ENCODE peak calls at places on chromosomes 13 and 19, in six cellular contexts. One of them, this sample, is unnamed.

GRCh38 chr19:10432736-10433130 is 12.4 kb downstream of the PDE4A start:
- DNase-seq in right lobe of liver: no peak
- DNase-seq in suprapubic skin: no peak
- DNase-seq in CD8-positive, alpha-beta T cell: no peak
- DNase-seq in thoracic aorta: no peak
- DNase-seq in heart right ventricle: peak; percentile 34
- DNase-seq in this sample: no peak

GRCh38 chr13:74047925-74048324 is 86.3 kb downstream of the KLF12 start:
- DNase-seq in heart right ventricle: no peak
- DNase-seq in right lobe of liver: no peak
- DNase-seq in thoracic aorta: no peak
- DNase-seq in suprapubic skin: no peak
- DNase-seq in CD8-positive, alpha-beta T cell: no peak
- DNase-seq in this sample: no peak

GRCh38 chr19:56211718-56212117 is 9.6 kb downstream of the ZSCAN5C start:
- DNase-seq in thoracic aorta: no peak
- DNase-seq in suprapubic skin: no peak
- DNase-seq in heart right ventricle: no peak
- DNase-seq in right lobe of liver: no peak
- DNase-seq in CD8-positive, alpha-beta T cell: no peak
- DNase-seq in this sample: no peak

GRCh38 chr19:456547-457110 is 4.2 kb downstream of the SHC2 start:
- DNase-seq in CD8-positive, alpha-beta T cell: no peak
- DNase-seq in suprapubic skin: no peak
- DNase-seq in heart right ventricle: no peak
- DNase-seq in right lobe of liver: peak; percentile 15
- DNase-seq in thoracic aorta: no peak
- DNase-seq in this sample: no peak

GRCh38 chr13:75418997-75419396 is 63.0 kb downstream of the TBC1D4 start:
- DNase-seq in CD8-positive, alpha-beta T cell: no peak
- DNase-seq in right lobe of liver: no peak
- DNase-seq in thoracic aorta: no peak
- DNase-seq in heart right ventricle: no peak
- DNase-seq in suprapubic skin: no peak
- DNase-seq in this sample: no peak

GRCh38 chr13:30410705-30411125 is 11.6 kb upstream of the UBE2L5 start:
- DNase-seq in heart right ventricle: no peak
- DNase-seq in right lobe of liver: no peak
- DNase-seq in suprapubic skin: no peak
- DNase-seq in CD8-positive, alpha-beta T cell: no peak
- DNase-seq in thoracic aorta: no peak
- DNase-seq in this sample: no peak

GRCh38 chr19:29526730-29527499 is 1.1 kb downstream of the VSTM2B start:
- DNase-seq in right lobe of liver: peak; percentile 39
- DNase-seq in CD8-positive, alpha-beta T cell: no peak
- DNase-seq in heart right ventricle: no peak
- DNase-seq in suprapubic skin: no peak
- DNase-seq in thoracic aorta: no peak
- DNase-seq in this sample: no peak

GRCh38 chr19:38877781-38878574 is at the start of gene RINL:
- DNase-seq in heart right ventricle: no peak
- DNase-seq in CD8-positive, alpha-beta T cell: no peak
- DNase-seq in right lobe of liver: peak; percentile 70
- DNase-seq in thoracic aorta: no peak
- DNase-seq in suprapubic skin: no peak
- DNase-seq in this sample: peak; percentile 69

GRCh38 chr13:83151308-83151660 is 731.0 kb downstream of the SLITRK1 start:
- DNase-seq in suprapubic skin: no peak
- DNase-seq in thoracic aorta: no peak
- DNase-seq in CD8-positive, alpha-beta T cell: no peak
- DNase-seq in right lobe of liver: no peak
- DNase-seq in heart right ventricle: no peak
- DNase-seq in this sample: no peak

GRCh38 chr19:3404324-3405260 is 38.2 kb downstream of the NFIC start:
- DNase-seq in right lobe of liver: peak; percentile 89
- DNase-seq in heart right ventricle: peak; percentile 89
- DNase-seq in CD8-positive, alpha-beta T cell: no peak
- DNase-seq in thoracic aorta: peak; percentile 62
- DNase-seq in suprapubic skin: peak; percentile 92
- DNase-seq in this sample: no peak

GRCh38 chr19:11152318-11153062 is 3.1 kb downstream of the SPC24 start:
- DNase-seq in CD8-positive, alpha-beta T cell: no peak
- DNase-seq in heart right ventricle: peak; percentile 66
- DNase-seq in right lobe of liver: peak; percentile 90
- DNase-seq in suprapubic skin: no peak
- DNase-seq in thoracic aorta: no peak
- DNase-seq in this sample: no peak

GRCh38 chr13:26222523-26223046 is 471 bp upstream of the RNF6 start:
- DNase-seq in CD8-positive, alpha-beta T cell: no peak
- DNase-seq in suprapubic skin: no peak
- DNase-seq in right lobe of liver: no peak
- DNase-seq in thoracic aorta: no peak
- DNase-seq in heart right ventricle: peak; percentile 15
- DNase-seq in this sample: no peak

GRCh38 chr13:108005231-108005630 is 210.1 kb downstream of the LIG4 start:
- DNase-seq in right lobe of liver: no peak
- DNase-seq in heart right ventricle: no peak
- DNase-seq in suprapubic skin: no peak
- DNase-seq in CD8-positive, alpha-beta T cell: no peak
- DNase-seq in thoracic aorta: no peak
- DNase-seq in this sample: no peak

GRCh38 chr13:33322474-33322827 is 36.9 kb upstream of the STARD13 start:
- DNase-seq in thoracic aorta: no peak
- DNase-seq in CD8-positive, alpha-beta T cell: no peak
- DNase-seq in heart right ventricle: peak; percentile 16
- DNase-seq in right lobe of liver: no peak
- DNase-seq in suprapubic skin: no peak
- DNase-seq in this sample: no peak

GRCh38 chr13:107457686-107458085 is 757.6 kb downstream of the LIG4 start:
- DNase-seq in CD8-positive, alpha-beta T cell: no peak
- DNase-seq in suprapubic skin: no peak
- DNase-seq in thoracic aorta: no peak
- DNase-seq in heart right ventricle: no peak
- DNase-seq in right lobe of liver: no peak
- DNase-seq in this sample: no peak

GRCh38 chr13:54965881-54966280 is 1937.3 kb downstream of the OLFM4 start:
- DNase-seq in suprapubic skin: no peak
- DNase-seq in thoracic aorta: no peak
- DNase-seq in CD8-positive, alpha-beta T cell: no peak
- DNase-seq in right lobe of liver: no peak
- DNase-seq in heart right ventricle: no peak
- DNase-seq in this sample: no peak

GRCh38 chr13:77737583-77738200 is 40.2 kb downstream of the SLAIN1 start:
- DNase-seq in right lobe of liver: no peak
- DNase-seq in thoracic aorta: no peak
- DNase-seq in CD8-positive, alpha-beta T cell: no peak
- DNase-seq in suprapubic skin: no peak
- DNase-seq in heart right ventricle: no peak
- DNase-seq in this sample: no peak

GRCh38 chr13:70856706-70857105 is 748.5 kb upstream of the KLHL1 start:
- DNase-seq in right lobe of liver: no peak
- DNase-seq in CD8-positive, alpha-beta T cell: no peak
- DNase-seq in thoracic aorta: no peak
- DNase-seq in heart right ventricle: no peak
- DNase-seq in suprapubic skin: no peak
- DNase-seq in this sample: no peak

GRCh38 chr13:35881360-35881759 is 249.8 kb downstream of the DCLK1 start:
- DNase-seq in right lobe of liver: no peak
- DNase-seq in suprapubic skin: no peak
- DNase-seq in heart right ventricle: no peak
- DNase-seq in thoracic aorta: no peak
- DNase-seq in CD8-positive, alpha-beta T cell: no peak
- DNase-seq in this sample: no peak

GRCh38 chr13:31352467-31352866 is 152.7 kb downstream of the B3GLCT start:
- DNase-seq in right lobe of liver: no peak
- DNase-seq in suprapubic skin: no peak
- DNase-seq in thoracic aorta: no peak
- DNase-seq in heart right ventricle: no peak
- DNase-seq in CD8-positive, alpha-beta T cell: no peak
- DNase-seq in this sample: no peak

GRCh38 chr13:113805431-113806103 is 46.5 kb downstream of the TMEM255B start:
- DNase-seq in suprapubic skin: no peak
- DNase-seq in heart right ventricle: no peak
- DNase-seq in thoracic aorta: no peak
- DNase-seq in CD8-positive, alpha-beta T cell: no peak
- DNase-seq in right lobe of liver: peak; percentile 47
- DNase-seq in this sample: no peak

GRCh38 chr13:87131611-87132010 is 539.6 kb upstream of the SLITRK5 start:
- DNase-seq in suprapubic skin: no peak
- DNase-seq in CD8-positive, alpha-beta T cell: no peak
- DNase-seq in heart right ventricle: no peak
- DNase-seq in thoracic aorta: no peak
- DNase-seq in right lobe of liver: no peak
- DNase-seq in this sample: no peak

GRCh38 chr13:28494537-28494860 is 429 bp downstream of the FLT1 start:
- DNase-seq in CD8-positive, alpha-beta T cell: no peak
- DNase-seq in thoracic aorta: no peak
- DNase-seq in right lobe of liver: no peak
- DNase-seq in heart right ventricle: no peak
- DNase-seq in suprapubic skin: no peak
- DNase-seq in this sample: no peak
- H3K4me3 ChIP-seq in CD8-positive, alpha-beta T cell: peak overlapping the region; percentile 45
- H3K4me3 ChIP-seq in thoracic aorta: peak overlapping the region; percentile 65
- H3K4me3 ChIP-seq in right lobe of liver: peak overlapping the region; percentile 44
- H3K4me3 ChIP-seq in heart right ventricle: peak overlapping the region; percentile 77
- H3K4me3 ChIP-seq in suprapubic skin: peak overlapping the region; percentile 63
- H3K4me3 ChIP-seq in this sample: peak overlapping the region; percentile 70

GRCh38 chr19:41410655-41411054 is 13.0 kb downstream of the BCKDHA start:
- DNase-seq in CD8-positive, alpha-beta T cell: no peak
- DNase-seq in suprapubic skin: no peak
- DNase-seq in right lobe of liver: no peak
- DNase-seq in heart right ventricle: no peak
- DNase-seq in thoracic aorta: no peak
- DNase-seq in this sample: no peak
- H3K4me3 ChIP-seq in CD8-positive, alpha-beta T cell: no peak overlapping the region
- H3K4me3 ChIP-seq in suprapubic skin: no peak overlapping the region
- H3K4me3 ChIP-seq in right lobe of liver: no peak overlapping the region
- H3K4me3 ChIP-seq in heart right ventricle: no peak overlapping the region
- H3K4me3 ChIP-seq in thoracic aorta: no peak overlapping the region
- H3K4me3 ChIP-seq in this sample: no peak overlapping the region

DNA sequence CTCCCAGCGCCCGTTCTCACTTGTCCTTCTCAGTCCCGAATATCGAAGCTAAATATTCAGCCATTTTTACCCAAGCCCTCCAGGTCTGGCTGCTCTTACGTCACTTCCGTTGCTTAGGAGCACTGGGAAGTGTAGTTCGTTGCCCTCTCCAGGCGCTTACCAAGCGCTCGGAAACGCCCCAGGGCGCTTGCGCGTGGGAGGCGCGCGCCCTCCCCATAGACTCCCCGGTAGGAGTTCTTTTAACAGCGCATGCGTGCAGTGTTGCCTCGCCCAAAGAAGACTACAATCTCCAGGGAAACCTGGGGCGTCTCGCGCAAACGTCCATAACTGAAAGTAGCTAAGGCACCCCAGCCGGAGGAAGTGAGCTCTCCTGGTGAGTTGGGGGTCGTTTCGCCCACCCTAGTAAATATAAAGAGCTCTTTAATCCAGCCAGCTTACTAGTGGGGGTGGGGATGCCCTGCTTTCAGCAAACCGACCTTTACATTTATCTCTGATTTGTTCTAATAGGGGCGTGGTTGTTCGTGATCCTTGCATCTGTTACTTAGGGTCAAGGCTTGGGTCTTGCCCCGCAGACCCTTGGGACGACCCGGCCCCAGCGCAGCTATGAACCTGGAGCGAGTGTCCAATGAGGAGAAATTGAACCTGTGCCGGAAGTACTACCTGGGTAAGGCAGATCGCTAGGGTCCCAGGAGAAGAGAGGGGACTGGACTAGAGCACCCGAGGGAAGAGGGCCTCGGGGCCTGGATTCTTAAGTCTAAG is at the start of the genes PSENEN and U2AF1L4:
- DNase-seq in right lobe of liver: peak; percentile 99
- DNase-seq in suprapubic skin: peak; percentile 98
- DNase-seq in CD8-positive, alpha-beta T cell: peak; percentile 90
- DNase-seq in heart right ventricle: peak; percentile 95
- DNase-seq in thoracic aorta: peak; percentile 93
- DNase-seq in this sample: peak; percentile 99
- H3K4me3 ChIP-seq in right lobe of liver: peak within 1 kb of the TSS; percentile 80
- H3K4me3 ChIP-seq in suprapubic skin: peak within 1 kb of the TSS; percentile 86
- H3K4me3 ChIP-seq in CD8-positive, alpha-beta T cell: peak within 1 kb of the TSS; percentile 94
- H3K4me3 ChIP-seq in heart right ventricle: peak within 1 kb of the TSS; percentile 85
- H3K4me3 ChIP-seq in thoracic aorta: peak within 1 kb of the TSS; percentile 91
- H3K4me3 ChIP-seq in this sample: peak within 1 kb of the TSS; percentile 86

GRCh38 chr13:109569938-109570711 is 216.3 kb downstream of the IRS2 start:
- DNase-seq in thoracic aorta: no peak
- DNase-seq in right lobe of liver: no peak
- DNase-seq in suprapubic skin: no peak
- DNase-seq in heart right ventricle: no peak
- DNase-seq in CD8-positive, alpha-beta T cell: no peak
- DNase-seq in this sample: peak; percentile 85
- H3K4me3 ChIP-seq in thoracic aorta: no peak overlapping the region
- H3K4me3 ChIP-seq in right lobe of liver: no peak overlapping the region
- H3K4me3 ChIP-seq in suprapubic skin: no peak overlapping the region
- H3K4me3 ChIP-seq in heart right ventricle: no peak overlapping the region
- H3K4me3 ChIP-seq in CD8-positive, alpha-beta T cell: peak overlapping the region; percentile 37
- H3K4me3 ChIP-seq in this sample: peak overlapping the region; percentile 8

GRCh38 chr13:40343550-40344269 is 322.7 kb downstream of the FOXO1 start:
- DNase-seq in thoracic aorta: no peak
- DNase-seq in suprapubic skin: no peak
- DNase-seq in CD8-positive, alpha-beta T cell: no peak
- DNase-seq in right lobe of liver: no peak
- DNase-seq in heart right ventricle: no peak
- DNase-seq in this sample: no peak
- H3K4me3 ChIP-seq in thoracic aorta: no peak overlapping the region
- H3K4me3 ChIP-seq in suprapubic skin: no peak overlapping the region
- H3K4me3 ChIP-seq in CD8-positive, alpha-beta T cell: no peak overlapping the region
- H3K4me3 ChIP-seq in right lobe of liver: no peak overlapping the region
- H3K4me3 ChIP-seq in heart right ventricle: no peak overlapping the region
- H3K4me3 ChIP-seq in this sample: no peak overlapping the region

This sample was measured in Jurkat, Clone E6-1.